ENCODE peak calls at places on chromosomes 2 and 18, in eight cellular contexts. J is SK-N-SH, L is cardiac muscle cell, V is AG10803, F is Panc1, T is sigmoid colon, P is fibroblast of lung, Y is breast epithelium. W is an unnamed sample.
A peak's percentile ranks its signal among the peaks of the same experiment; 100 is the strongest.

GRCh38 chr18:74378179-74378682 is 62.6 kb downstream of the C18orf63 start:
- DNase-seq in P (no peak), T (no peak), J (no peak), V (peak; percentile 77), Y (no peak), F (no peak), L (peak; percentile 16), W (no peak)

GRCh38 chr2:239991689-239992314 is 33.3 kb downstream of the NDUFA10 start:
- DNase-seq in L (peak; percentile 79), P (peak; percentile 80), V (peak; percentile 65), Y (no peak), T (no peak), J (peak; percentile 63), F (peak; percentile 12), W (peak; percentile 15)

GRCh38 chr2:3867451-3867850 is 164.1 kb downstream of the DCDC2C start:
- DNase-seq in Y (no peak), L (no peak), F (no peak), J (no peak), P (no peak), T (no peak), V (no peak), W (no peak)

GRCh38 chr2:181772777-181773176 is 92.5 kb upstream of the NEUROD1 start:
- DNase-seq in Y (no peak), P (no peak), L (no peak), J (no peak), F (no peak), V (no peak), T (no peak), W (no peak)

GRCh38 chr2:96103906-96104861 is 12.2 kb downstream of the ADRA2B start:
- DNase-seq in V (no peak), T (peak; percentile 48), Y (no peak), F (no peak), L (no peak), J (no peak), P (no peak), W (no peak)

GRCh38 chr2:109560265-109560664 is 53.5 kb downstream of the SEPTIN10 start:
- DNase-seq in F (no peak), T (no peak), L (peak; percentile 26), Y (no peak), P (no peak), J (no peak), V (no peak), W (peak; percentile 29)

GRCh38 chr18:22286576-22286975 is 117.2 kb downstream of the GATA6 start:
- DNase-seq in J (no peak), V (no peak), L (peak; percentile 31), Y (peak; percentile 41), P (no peak), T (no peak), F (no peak), W (no peak)

GRCh38 chr18:75207298-75208054 is 1.5 kb downstream of the PTGR3 start:
- DNase-seq in L (no peak), Y (no peak), P (peak; percentile 72), J (no peak), F (no peak), T (no peak), V (peak; percentile 51), W (no peak)

GRCh38 chr18:5295231-5295920 is at the start of gene ZBTB14:
- DNase-seq in L (peak; percentile 78), Y (peak; percentile 27), T (peak; percentile 79), F (no peak), V (peak; percentile 63), P (peak; percentile 58), J (peak; percentile 88), W (no peak)

GRCh38 chr2:235126771-235127170 is 175.0 kb downstream of the SH3BP4 start:
- DNase-seq in F (no peak), L (no peak), J (no peak), Y (no peak), V (no peak), T (no peak), P (no peak), W (no peak)

GRCh38 chr2:241868661-241869081 is 858 bp upstream of the RTP5 start:
- DNase-seq in J (peak; percentile 57), P (no peak), F (no peak), Y (no peak), V (no peak), T (no peak), L (no peak), W (no peak)

GRCh38 chr2:189291460-189291859 is 111.9 kb upstream of the COL5A2 start:
- DNase-seq in V (no peak), T (no peak), F (no peak), P (no peak), L (no peak), J (no peak), Y (no peak), W (no peak)

GRCh38 chr2:171703574-171704347 is 16.5 kb downstream of the DYNC1I2 start:
- DNase-seq in L (peak; percentile 55), Y (no peak), T (no peak), F (no peak), V (peak; percentile 46), P (peak; percentile 59), J (peak; percentile 40), W (no peak)

GRCh38 chr2:97693476-97693875 is 19.9 kb upstream of the ZAP70 start:
- DNase-seq in V (peak; percentile 6), J (no peak), L (peak; percentile 27), F (no peak), P (peak; percentile 17), Y (no peak), T (no peak), W (no peak)

GRCh38 chr2:62309465-62310091 is 113.7 kb downstream of the B3GNT2 start:
- DNase-seq in V (peak; percentile 10), P (no peak), F (no peak), T (no peak), L (peak; percentile 46), J (peak; percentile 78), Y (peak; percentile 50), W (no peak)

GRCh38 chr2:112148477-112148876 is 10.3 kb downstream of the FBLN7 start:
- DNase-seq in F (no peak), J (no peak), P (no peak), V (no peak), L (peak; percentile 9), T (no peak), Y (no peak), W (no peak)

GRCh38 chr18:70454705-70455322 is 166.0 kb downstream of the SOCS6 start:
- DNase-seq in F (peak; percentile 61), V (peak; percentile 68), T (no peak), L (peak; percentile 82), Y (no peak), J (peak; percentile 55), P (peak; percentile 81), W (peak; percentile 31)
- TF ChIP-seq CTCF in F (peak; percentile 71), V (peak; percentile 92), T (peak; percentile 70), L (peak; percentile 80), Y (peak; percentile 62), J (peak; percentile 96), P (peak; percentile 70), W (peak; percentile 85)

GRCh38 chr2:24045511-24046508 is 1.4 kb downstream of the WDCP start:
- DNase-seq in T (no peak), J (no peak), Y (no peak), L (no peak), V (no peak), F (no peak), P (no peak), W (no peak)
- H3K4me3 ChIP-seq in T (no peak overlapping the region), J (peak overlapping the region; percentile 89), Y (peak overlapping the region; percentile 73), L (peak overlapping the region; percentile 63), V (peak overlapping the region; percentile 82), F (peak overlapping the region; percentile 94), P (peak overlapping the region; percentile 97), W (peak overlapping the region; percentile 66)

DNA sequence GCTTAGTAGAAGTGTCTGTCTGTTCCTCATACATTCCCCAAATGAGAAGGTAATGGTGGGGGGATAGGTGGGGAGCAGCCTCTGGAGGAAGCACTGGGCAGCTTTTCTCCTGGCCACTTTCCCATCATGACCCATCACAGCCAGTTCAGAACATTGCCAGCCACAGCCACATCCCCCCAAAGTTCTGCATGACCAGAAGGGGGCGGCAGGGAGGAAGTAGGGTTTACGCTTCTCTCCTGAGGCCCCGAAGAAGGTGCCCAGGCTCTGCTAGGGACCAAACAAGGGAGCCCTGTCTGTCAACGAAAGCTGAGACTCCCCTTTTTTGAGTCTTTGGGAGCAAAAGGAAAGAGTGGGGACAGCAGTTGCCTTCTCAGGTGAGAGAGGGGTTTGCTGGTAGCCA is 7.7 kb downstream of the IGFBP5 start:
- DNase-seq in F (no peak), J (no peak), L (no peak), T (peak; percentile 57), Y (no peak), V (no peak), P (no peak), W (no peak)
- TF ChIP-seq CTCF in F (peak; percentile 59), J (peak; percentile 53), L (peak; percentile 40), T (peak; percentile 31), Y (no peak), V (peak; percentile 32), P (peak; percentile 33), W (peak; percentile 48)

GRCh38 chr2:65018141-65018582 is 29.0 kb downstream of the SLC1A4 start:
- DNase-seq in L (no peak), F (no peak), J (no peak), Y (no peak), V (no peak), T (peak; percentile 70), P (no peak), W (no peak)
- H3K4me3 ChIP-seq in L (no peak overlapping the region), F (no peak overlapping the region), J (no peak overlapping the region), Y (no peak overlapping the region), V (no peak overlapping the region), T (no peak overlapping the region), P (no peak overlapping the region), W (no peak overlapping the region)

DNA sequence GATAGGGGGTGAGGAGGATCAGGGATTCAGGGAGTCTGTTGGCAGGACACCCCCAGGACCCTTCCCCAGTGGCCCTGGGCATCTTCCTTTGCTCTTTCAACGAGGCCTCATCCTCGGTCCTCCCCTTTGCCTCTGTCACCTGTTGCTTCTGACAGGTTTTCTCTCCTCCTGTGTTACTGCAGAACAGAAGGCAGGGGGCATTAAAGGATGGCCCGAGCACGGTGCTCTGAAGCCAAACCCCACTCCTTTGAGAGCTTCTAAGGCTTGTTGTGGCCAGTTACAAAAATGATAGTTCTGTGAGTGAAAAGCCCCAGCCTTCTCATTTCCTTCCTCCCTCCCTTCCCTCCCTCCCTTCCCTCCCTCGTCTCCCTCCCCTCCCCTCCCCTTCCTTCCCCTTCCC is 82.5 kb downstream of the THNSL2 start:
- DNase-seq in T (no peak), P (no peak), V (no peak), Y (no peak), F (no peak), J (no peak), L (no peak), W (no peak)
- TF ChIP-seq CTCF in T (no peak), P (no peak), V (no peak), Y (no peak), F (no peak), J (no peak), L (no peak), W (no peak)

GRCh38 chr2:70897203-70897976 is 38.3 kb upstream of the ATP6V1B1 start:
- DNase-seq in L (peak; percentile 19), T (no peak), F (no peak), V (no peak), Y (no peak), P (no peak), J (no peak), W (no peak)
- H3K4me3 ChIP-seq in L (no peak overlapping the region), T (no peak overlapping the region), F (no peak overlapping the region), V (no peak overlapping the region), Y (no peak overlapping the region), P (no peak overlapping the region), J (no peak overlapping the region), W (no peak overlapping the region)

GRCh38 chr2:25165992-25166618 is 2.3 kb downstream of the POMC start:
- DNase-seq in J (peak; percentile 73), P (no peak), F (peak; percentile 27), V (no peak), L (peak; percentile 5), T (peak; percentile 37), Y (no peak), W (no peak)
- TF ChIP-seq CTCF in J (peak; percentile 41), P (no peak), F (peak; percentile 88), V (no peak), L (no peak), T (no peak), Y (no peak), W (peak; percentile 55)

GRCh38 chr2:66571873-66572272 is 136.9 kb downstream of the MEIS1 start:
- DNase-seq in V (peak; percentile 31), T (no peak), Y (no peak), L (no peak), F (no peak), J (no peak), P (peak; percentile 42), W (no peak)
- H3K4me3 ChIP-seq in V (no peak overlapping the region), T (no peak overlapping the region), Y (no peak overlapping the region), L (no peak overlapping the region), F (no peak overlapping the region), J (no peak overlapping the region), P (no peak overlapping the region), W (no peak overlapping the region)

W was measured in epithelial cell of proximal tubule.